ENCODE peak calls at places on chromosomes 6 and 20, in eight cellular contexts. F is A549, T is astrocyte of the spinal cord, U is NB4, E is HepG2, R is lung, G is psoas muscle, Y is fibroblast of lung. Z is an unnamed sample.

GRCh38 chr6:113457156-113457555 is 400.0 kb upstream of the MARCKS start:
- DNase-seq in G (no peak), F (no peak), E (no peak), R (no peak), T (peak), U (no peak), Y (peak), Z (peak)

GRCh38 chr20:47686545-47686944 is 98.7 kb downstream of the SULF2 start:
- DNase-seq in G (peak), E (no peak), R (no peak), Y (peak), F (no peak), T (peak), U (no peak), Z (peak)

GRCh38 chr6:167475947-167476346 is 151.1 kb downstream of the TTLL2 start:
- DNase-seq in T (no peak), U (no peak), G (no peak), Y (no peak), F (no peak), E (no peak), R (no peak), Z (no peak)

GRCh38 chr6:7201732-7202541 is 94.2 kb downstream of the RREB1 start:
- DNase-seq in F (no peak), R (peak), E (no peak), Y (no peak), G (peak), U (peak), T (no peak), Z (no peak)

GRCh38 chr6:168091381-168092264 is 12.6 kb upstream of the FRMD1 start:
- DNase-seq in R (no peak), Y (no peak), T (no peak), G (no peak), E (no peak), U (no peak), F (no peak), Z (no peak)

GRCh38 chr6:42898891-42899361 is 16.9 kb upstream of the PTCRA start:
- DNase-seq in R (peak), F (no peak), T (peak), U (peak), G (no peak), Y (peak), E (peak), Z (peak)

GRCh38 chr6:112037783-112038216 is 16.1 kb upstream of the CCN6 start:
- DNase-seq in E (no peak), T (peak), F (peak), Y (peak), U (no peak), R (no peak), G (peak), Z (peak)

GRCh38 chr6:29853245-29853644 is 25.6 kb downstream of the HLA-G start:
- DNase-seq in T (no peak), U (no peak), G (no peak), R (no peak), F (no peak), E (no peak), Y (no peak), Z (no peak)

GRCh38 chr20:4322499-4322898 is 307.1 kb upstream of the RNF24 start:
- DNase-seq in R (no peak), Y (no peak), G (no peak), E (no peak), T (no peak), F (no peak), U (no peak), Z (no peak)

GRCh38 chr6:30073489-30074240 is 1.9 kb downstream of the RNF39 start:
- DNase-seq in T (no peak), U (no peak), E (no peak), G (no peak), Y (no peak), F (no peak), R (no peak), Z (no peak)

GRCh38 chr6:137879885-137880430 is 12.9 kb downstream of the TNFAIP3 start:
- DNase-seq in T (no peak), G (no peak), F (no peak), R (no peak), Y (no peak), E (no peak), U (no peak), Z (no peak)

GRCh38 chr20:57996936-57997629 is 231.4 kb downstream of the ANKRD60 start:
- DNase-seq in R (no peak), Y (no peak), T (peak), E (no peak), U (no peak), G (no peak), F (peak), Z (peak)

GRCh38 chr20:8735674-8736073 is 333.2 kb upstream of the PLCB4 start:
- DNase-seq in T (no peak), R (no peak), E (no peak), F (no peak), Y (no peak), U (no peak), G (no peak), Z (peak)

GRCh38 chr6:106122306-106122940 is 36.3 kb downstream of the PRDM1 start:
- DNase-seq in E (no peak), G (no peak), R (no peak), F (no peak), T (no peak), U (peak), Y (no peak), Z (no peak)

GRCh38 chr6:31386977-31387376 is 16.4 kb upstream of the MICA start:
- DNase-seq in U (no peak), E (peak), Y (no peak), T (no peak), G (no peak), F (no peak), R (no peak), Z (no peak)

GRCh38 chr6:94463306-94463705 is 1043.9 kb upstream of the EPHA7 start:
- DNase-seq in G (no peak), R (no peak), Y (no peak), E (no peak), T (no peak), F (no peak), U (no peak), Z (no peak)

GRCh38 chr6:88403486-88403885 is 237.3 kb upstream of the CNR1 start:
- DNase-seq in G (no peak), R (no peak), U (no peak), Y (no peak), E (no peak), F (no peak), T (no peak), Z (no peak)

GRCh38 chr20:51394706-51395105 is 147.8 kb downstream of the NFATC2 start:
- DNase-seq in G (no peak), E (no peak), T (no peak), F (no peak), U (no peak), R (no peak), Y (no peak), Z (no peak)

GRCh38 chr6:34341481-34341971 is 50.9 kb downstream of the NUDT3 start:
- DNase-seq in G (peak), Y (peak), U (peak), E (no peak), R (no peak), F (no peak), T (peak), Z (no peak)

GRCh38 chr6:15413558-15414257 is 167.8 kb downstream of the JARID2 start:
- DNase-seq in E (no peak), R (no peak), Y (peak), U (no peak), T (peak), G (no peak), F (no peak), Z (peak)

GRCh38 chr6:97316982-97317381 is 34.0 kb upstream of the MMS22L start:
- DNase-seq in U (no peak), F (no peak), G (no peak), R (no peak), T (no peak), Y (no peak), E (no peak), Z (no peak)

GRCh38 chr6:157898169-157898568 is 75.1 kb downstream of the SNX9 start:
- DNase-seq in T (peak), R (no peak), G (no peak), F (no peak), E (no peak), Y (no peak), U (peak), Z (no peak)
- TF ChIP-seq CTCF in T (peak), R (no peak), G (no peak), F (no peak), E (peak), Y (peak), U (no peak), Z (peak)

GRCh38 chr6:26017567-26017966 is 55.0 kb downstream of the TRIM38 start:
- DNase-seq in Y (peak), F (no peak), U (peak), R (peak), E (no peak), T (peak), G (peak), Z (peak)
- H3K4me3 ChIP-seq in Y (peak), F (no peak), U (no peak), R (peak), E (no peak), T (peak), G (peak), Z (peak)

DNA sequence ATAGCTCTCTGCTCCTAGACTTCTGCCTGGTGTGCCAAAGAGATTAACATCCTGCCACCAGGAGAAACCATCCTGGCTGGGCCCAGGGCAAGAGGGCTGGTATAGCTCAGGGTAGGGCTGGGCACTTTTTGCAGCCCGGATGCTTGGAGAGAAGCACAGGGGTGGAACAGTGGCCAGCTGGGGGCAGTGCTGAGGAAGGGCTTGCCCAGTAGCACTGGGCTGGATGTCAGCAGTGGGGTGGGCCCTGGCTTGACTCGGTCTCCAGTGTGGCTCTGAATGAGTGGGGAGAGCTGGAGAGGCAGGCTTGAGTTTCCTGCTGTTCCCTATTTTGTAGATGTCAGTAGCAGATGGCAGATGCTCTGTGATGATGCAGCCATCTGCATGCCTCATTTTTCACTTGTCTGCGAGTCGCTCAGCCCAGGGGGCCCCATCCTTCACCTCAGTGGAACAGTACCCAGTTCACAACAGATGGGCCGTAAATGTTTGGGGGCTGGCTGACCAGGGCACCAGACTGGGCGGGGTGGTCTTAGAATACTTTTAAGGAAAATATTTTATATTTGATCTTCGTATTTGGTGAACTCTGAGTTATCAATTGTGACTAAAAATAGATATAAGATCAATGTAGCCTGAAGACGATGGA is 56.4 kb upstream of the TULP1 start:
- DNase-seq in F (no peak), E (peak), U (peak), R (peak), G (peak), Y (peak), T (peak), Z (peak)
- TF ChIP-seq CTCF in F (no peak), E (peak), U (peak), R (no peak), G (peak), Y (peak), T (peak), Z (peak)

GRCh38 chr6:72720464-72720863 is 98.6 kb downstream of the KCNQ5 start:
- DNase-seq in T (no peak), F (no peak), Y (no peak), U (no peak), R (no peak), G (no peak), E (no peak), Z (no peak)
- H3K4me3 ChIP-seq in T (no peak), F (no peak), Y (no peak), U (no peak), R (no peak), G (no peak), E (no peak), Z (no peak)

DNA sequence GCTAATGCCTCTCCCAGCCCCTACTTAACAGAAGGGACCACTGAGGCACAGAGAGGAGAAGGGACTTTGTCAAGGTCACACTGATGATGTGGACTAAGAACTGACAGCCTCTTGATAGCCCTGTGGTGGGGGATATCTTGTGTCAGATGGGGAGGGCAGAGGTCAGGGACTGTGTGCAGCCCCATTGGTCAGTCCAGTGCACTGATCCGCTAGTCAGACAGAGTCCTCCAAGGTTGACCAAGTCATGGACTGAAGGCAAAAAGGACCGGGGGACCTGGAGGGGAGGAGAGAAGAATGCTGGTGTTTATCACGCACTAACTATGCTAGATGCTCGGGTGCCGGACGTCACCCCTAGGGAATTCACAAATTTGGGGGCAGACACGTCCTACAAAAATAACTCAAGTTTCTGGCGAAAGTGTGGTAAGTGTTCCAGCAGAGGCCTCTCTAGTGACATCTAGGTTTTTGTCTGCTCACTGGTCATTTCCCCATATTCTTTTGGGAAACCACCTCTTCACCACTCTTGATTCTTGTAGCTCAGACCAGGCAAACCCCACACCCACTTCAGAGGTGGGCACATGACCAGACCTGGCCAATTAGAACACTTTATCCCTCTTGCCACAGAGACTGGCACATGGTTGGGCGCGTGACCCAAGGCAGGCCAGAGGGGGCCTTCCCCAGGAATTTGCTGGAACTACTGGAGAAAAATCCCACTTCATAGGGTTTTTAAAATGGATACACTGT is 21.0 kb downstream of the TCF15 start:
- DNase-seq in E (no peak), G (no peak), Y (no peak), F (no peak), U (peak), T (no peak), R (no peak), Z (no peak)
- TF ChIP-seq CTCF in E (peak), G (no peak), Y (no peak), F (no peak), U (no peak), T (no peak), R (no peak), Z (no peak)